ENCODE peak calls at places on chromosomes 5 and 9, in four cellular contexts. S, A, H and G are unnamed samples.

GRCh38 chr9:105293408-105293807 is 49.0 kb downstream of the SLC44A1 start:
- DNase-seq in S (no peak), A (no peak), H (no peak), G (no peak)

GRCh38 chr5:139689631-139690384 is 41.7 kb downstream of the CXXC5 start:
- DNase-seq in S (peak; percentile 57), A (no peak), H (peak; percentile 62), G (no peak)

GRCh38 chr9:126616521-126616976 is 2.8 kb downstream of the LMX1B start:
- DNase-seq in S (no peak), A (no peak), H (no peak), G (no peak)

GRCh38 chr5:1343931-1344901 is 683 bp downstream of the CLPTM1L start:
- DNase-seq in S (no peak), A (no peak), H (peak; percentile 27), G (peak; percentile 4)

GRCh38 chr5:112208699-112209615 is 210.1 kb downstream of the EPB41L4A start:
- DNase-seq in S (no peak), A (no peak), H (peak; percentile 8), G (no peak)

GRCh38 chr5:142644640-142645361 is 41.1 kb downstream of the FGF1 start:
- DNase-seq in S (no peak), A (no peak), H (peak; percentile 99), G (peak; percentile 100)

GRCh38 chr9:98484218-98484617 is 224.5 kb downstream of the GABBR2 start:
- DNase-seq in S (no peak), A (no peak), H (peak; percentile 62), G (peak; percentile 41)

GRCh38 chr9:134287591-134288518 is 38.4 kb upstream of the RXRA start:
- DNase-seq in S (no peak), A (no peak), H (no peak), G (no peak)

GRCh38 chr9:126502417-126503332 is 111.1 kb upstream of the LMX1B start:
- DNase-seq in S (no peak), A (no peak), H (no peak), G (no peak)

GRCh38 chr5:5306696-5307095 is 115.8 kb upstream of the ICE1 start:
- DNase-seq in S (no peak), A (no peak), H (no peak), G (peak; percentile 82)

GRCh38 chr9:89674667-89675402 is 70.0 kb downstream of the GADD45G start:
- DNase-seq in S (peak; percentile 71), A (no peak), H (no peak), G (no peak)

GRCh38 chr9:107488400-107489143 is 997 bp downstream of the KLF4 start:
- DNase-seq in S (peak; percentile 81), A (peak; percentile 75), H (peak; percentile 72), G (peak; percentile 16)

GRCh38 chr5:146205499-146206202 is 2.2 kb downstream of the RBM27 start:
- DNase-seq in S (no peak), A (no peak), H (no peak), G (no peak)

GRCh38 chr9:26310294-26310693 is 582.3 kb downstream of the CAAP1 start:
- DNase-seq in S (no peak), A (no peak), H (peak; percentile 64), G (peak; percentile 42)

GRCh38 chr9:113928269-113928668 is 52.2 kb downstream of the ZNF618 start:
- DNase-seq in S (no peak), A (no peak), H (no peak), G (no peak)

GRCh38 chr5:146945722-146946121 is 67.2 kb upstream of the PPP2R2B start:
- DNase-seq in S (no peak), A (no peak), H (no peak), G (no peak)

GRCh38 chr5:45274241-45274640 is 421.9 kb downstream of the HCN1 start:
- DNase-seq in S (peak; percentile 22), A (no peak), H (no peak), G (no peak)

GRCh38 chr9:16884952-16885513 is 14.6 kb upstream of the BNC2 start:
- DNase-seq in S (peak; percentile 27), A (no peak), H (peak; percentile 84), G (peak; percentile 60)

GRCh38 chr5:145072880-145073279 is 762.3 kb downstream of the PRELID2 start:
- DNase-seq in S (no peak), A (no peak), H (no peak), G (no peak)

GRCh38 chr5:41636605-41637004 is 126.2 kb upstream of the PLCXD3 start:
- DNase-seq in S (no peak), A (no peak), H (peak; percentile 50), G (no peak)

GRCh38 chr9:3027260-3027659 is 183.4 kb upstream of the PUM3 start:
- DNase-seq in S (no peak), A (no peak), H (no peak), G (no peak)

GRCh38 chr5:139644646-139645494 is 3.3 kb upstream of the CXXC5 start:
- DNase-seq in S (peak; percentile 18), A (no peak), H (no peak), G (no peak)

GRCh38 chr5:52894451-52894850 is 94.7 kb upstream of the ITGA2 start:
- DNase-seq in S (no peak), A (no peak), H (no peak), G (no peak)

GRCh38 chr5:66170196-66170919 is 26.3 kb downstream of the SREK1 start:
- DNase-seq in S (no peak), A (no peak), H (no peak), G (no peak)

GRCh38 chr5:172640822-172641358 is at the start of gene NEURL1B:
- DNase-seq in S (peak; percentile 88), A (peak; percentile 86), H (peak; percentile 27), G (peak; percentile 10)

GRCh38 chr9:110251212-110251611 is 5.1 kb downstream of the TXN start:
- DNase-seq in S (no peak), A (no peak), H (no peak), G (no peak)

GRCh38 chr9:136656795-136657611 is 5.7 kb upstream of the EGFL7 start:
- DNase-seq in S (no peak), A (no peak), H (no peak), G (no peak)

GRCh38 chr5:73483676-73484075 is 14.6 kb upstream of the BTF3 start:
- DNase-seq in S (no peak), A (no peak), H (no peak), G (no peak)
- TF ChIP-seq CTCF in S (no peak), A (no peak), H (no peak), G (no peak)

GRCh38 chr5:132138260-132138659 is 64.7 kb downstream of the CSF2 start:
- DNase-seq in S (no peak), A (no peak), H (peak; percentile 88), G (peak; percentile 47)

GRCh38 chr5:132130918-132131715 is 57.5 kb downstream of the CSF2 start:
- DNase-seq in S (no peak), A (no peak), H (no peak), G (no peak)

GRCh38 chr5:132136906-132137305 is 63.3 kb downstream of the CSF2 start:
- DNase-seq in S (no peak), A (no peak), H (peak; percentile 96), G (peak; percentile 92)

GRCh38 chr5:132132138-132132537 is 58.5 kb downstream of the CSF2 start:
- DNase-seq in S (no peak), A (no peak), H (peak; percentile 21), G (no peak)

GRCh38 chr5:132134384-132134783 is 60.8 kb downstream of the CSF2 start:
- DNase-seq in S (no peak), A (no peak), H (peak; percentile 74), G (no peak)
- TF ChIP-seq CTCF in S (no peak), A (peak; percentile 52), H (peak; percentile 43), G (peak; percentile 23)

GRCh38 chr5:72920690-72921089 is 35.2 kb upstream of the FCHO2 start:
- DNase-seq in S (no peak), A (no peak), H (peak; percentile 60), G (peak; percentile 20)
- TF ChIP-seq CTCF in S (peak; percentile 25), A (peak; percentile 60), H (peak; percentile 11), G (peak; percentile 23)

GRCh38 chr5:38259062-38259857 is 901 bp downstream of the EGFLAM start:
- DNase-seq in S (no peak), A (no peak), H (no peak), G (no peak)
- TF ChIP-seq CTCF in S (no peak), A (peak; percentile 5), H (no peak), G (no peak)

GRCh38 chr9:77532607-77533006 is 115.5 kb downstream of the GNA14 start:
- DNase-seq in S (no peak), A (no peak), H (no peak), G (no peak)
- TF ChIP-seq CTCF in S (no peak), A (no peak), H (no peak), G (no peak)

DNA sequence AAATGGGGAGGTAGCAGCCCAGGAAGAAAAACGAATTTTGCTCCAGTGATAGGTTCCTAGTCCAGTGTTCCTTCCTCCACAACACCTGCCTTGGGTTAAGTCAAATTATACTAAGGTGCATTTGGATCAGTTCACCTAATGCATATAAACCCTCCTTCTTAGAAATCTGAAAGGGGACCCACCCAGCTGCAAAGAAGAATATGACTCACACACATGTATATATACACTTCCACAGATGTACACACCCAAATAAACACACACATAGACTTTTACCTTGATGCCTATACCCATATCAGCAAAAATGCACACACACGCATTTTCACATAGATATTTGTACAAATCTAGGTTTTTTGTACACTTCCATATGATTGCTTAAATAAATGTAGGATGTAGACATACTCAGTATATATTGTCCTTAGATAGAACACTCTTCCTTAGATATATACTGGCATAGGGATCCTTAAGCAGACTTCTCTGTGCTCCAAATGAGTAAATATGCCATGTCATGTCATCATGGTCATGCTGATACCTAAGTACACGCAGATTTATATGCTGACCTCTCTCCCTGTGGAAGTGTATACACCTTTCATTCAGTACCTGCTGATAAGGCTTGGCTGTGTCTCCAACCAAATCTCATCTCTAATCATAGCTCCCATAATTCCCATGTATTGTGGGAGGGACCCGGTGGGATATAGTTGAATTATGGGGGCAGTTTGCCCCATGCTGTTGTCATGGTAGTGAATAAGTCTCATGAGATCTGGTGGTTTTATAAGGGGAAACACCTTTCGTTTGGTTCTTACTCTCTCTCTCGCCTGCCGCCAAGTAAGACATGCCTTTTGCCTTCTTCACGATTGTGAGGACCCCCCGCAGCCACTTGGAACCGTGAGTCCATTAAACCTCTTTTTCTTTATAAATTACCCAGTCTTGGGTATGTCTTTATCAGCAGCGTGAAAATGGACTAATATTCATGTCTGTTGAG is 10.2 kb downstream of the ADRB2 start:
- DNase-seq in S (no peak), A (no peak), H (no peak), G (no peak)
- TF ChIP-seq CTCF in S (no peak), A (no peak), H (no peak), G (no peak)